ENCODE peak calls at places on chromosomes 4 and X, in ten cellular contexts. U is activated CD4-positive, alpha-beta T cell treated with anti-CD3 and anti-CD28 coated beads, Interleukin-2, amount 50 U/mL, for 24 hours; Q is left colon; P is NCI-H1417; E is NCI-H524; I is ELR; Y is mucosa of descending colon; Z is endothelial cell; C is activated T-helper 1 cell treated with anti-CD3 and anti-CD28 coated beads, Interleukin-2, amount 50 U/mL, for 16 hours; T is T-helper 2 cell. G is an unnamed sample.

GRCh38 chrX:42241421-42241820 is 318.1 kb upstream of the CASK start:
- DNase-seq in U (no peak), Q (no peak), P (no peak), E (no peak), I (no peak), Y (no peak), Z (no peak), C (no peak), T (no peak), G (no peak)

GRCh38 chr4:56049428-56050212 is 100.9 kb downstream of the CEP135 start:
- DNase-seq in U (no peak), Q (peak; percentile 31), P (peak; percentile 88), E (peak; percentile 41), I (peak; percentile 25), Y (peak; percentile 63), Z (peak; percentile 56), C (no peak), T (no peak), G (no peak)

GRCh38 chr4:77990456-77990855 is 66.7 kb upstream of the FRAS1 start:
- DNase-seq in U (no peak), Q (no peak), P (no peak), E (no peak), I (no peak), Y (no peak), Z (no peak), C (no peak), T (no peak), G (no peak)

GRCh38 chrX:65532016-65532415 is 2.6 kb downstream of the LAS1L start:
- DNase-seq in U (no peak), Q (no peak), P (no peak), E (no peak), I (peak; percentile 41), Y (no peak), Z (no peak), C (no peak), T (no peak), G (no peak)

GRCh38 chrX:144801786-144802185 is 445.5 kb upstream of the SPANXN1 start:
- DNase-seq in U (no peak), Q (no peak), P (no peak), E (no peak), I (peak; percentile 55), Y (no peak), Z (no peak), C (no peak), T (no peak), G (no peak)

GRCh38 chr4:83171640-83172039 is 57.1 kb upstream of the PLAC8 start:
- DNase-seq in U (no peak), Q (no peak), P (no peak), E (no peak), I (no peak), Y (no peak), Z (no peak), C (no peak), T (no peak), G (no peak)

GRCh38 chr4:8191136-8191747 is 7.8 kb upstream of the SH3TC1 start:
- DNase-seq in U (no peak), Q (peak; percentile 64), P (no peak), E (no peak), I (peak; percentile 83), Y (no peak), Z (no peak), C (no peak), T (no peak), G (no peak)

GRCh38 chrX:72713130-72713529 is 976 bp downstream of the PHKA1 start:
- DNase-seq in U (no peak), Q (no peak), P (no peak), E (no peak), I (peak; percentile 3), Y (no peak), Z (no peak), C (no peak), T (no peak), G (no peak)

GRCh38 chrX:19670854-19671620 is 155.7 kb upstream of the MAP3K15 start:
- DNase-seq in U (no peak), Q (peak; percentile 73), P (no peak), E (no peak), I (peak; percentile 88), Y (peak; percentile 55), Z (no peak), C (no peak), T (no peak), G (no peak)

GRCh38 chr4:164501074-164501473 is 252.9 kb upstream of the SMIM31 start:
- DNase-seq in U (no peak), Q (no peak), P (no peak), E (no peak), I (no peak), Y (no peak), Z (no peak), C (no peak), T (no peak), G (no peak)

G was measured in NCI-H1694.